ENCODE peak calls at places on chromosomes 11 and 22, in six cellular contexts. M is activated naive CD4-positive, alpha-beta T cell; T is brain microvascular endothelial cell; I is HCEC 1CT; Q is AG04450; Z is CD14-positive monocyte. D is an unnamed sample.

GRCh38 chr22:22702159-22702873 is 57.9 kb downstream of the GGTLC2 start:
- DNase-seq in T (no peak), Q (no peak), M (no peak), I (peak; percentile 2), Z (no peak), D (no peak)

GRCh38 chr11:134656861-134657540 is 245.0 kb upstream of the B3GAT1 start:
- DNase-seq in Q (no peak), Z (peak; percentile 30), M (peak; percentile 46), T (no peak), I (no peak), D (no peak)

GRCh38 chr11:11931461-11932055 is 76.9 kb downstream of the DKK3 start:
- DNase-seq in T (peak; percentile 56), Z (no peak), M (no peak), Q (peak; percentile 18), I (peak; percentile 80), D (peak; percentile 39)

GRCh38 chr11:115452245-115452644 is 52.0 kb downstream of the CADM1 start:
- DNase-seq in Z (no peak), I (no peak), Q (no peak), T (no peak), M (no peak), D (no peak)

GRCh38 chr22:30584441-30584840 is 7.3 kb downstream of the PES1 start:
- DNase-seq in Q (no peak), T (no peak), Z (peak; percentile 44), M (no peak), I (no peak), D (no peak)

GRCh38 chr11:60786811-60787567 is 1.9 kb downstream of the MS4A10 start:
- DNase-seq in M (no peak), Q (peak; percentile 38), Z (peak; percentile 26), T (peak; percentile 82), I (peak; percentile 78), D (no peak)

GRCh38 chr11:34185926-34186841 is 80.8 kb downstream of the NAT10 start:
- DNase-seq in Z (no peak), M (no peak), I (no peak), Q (no peak), T (no peak), D (no peak)

GRCh38 chr11:91104237-91104636 is 881.4 kb upstream of the CHORDC1 start:
- DNase-seq in T (peak; percentile 52), M (no peak), Z (no peak), Q (peak; percentile 29), I (peak; percentile 73), D (no peak)

GRCh38 chr22:45617948-45618347 is 53.7 kb upstream of the ATXN10 start:
- DNase-seq in I (no peak), Z (no peak), Q (no peak), T (no peak), M (no peak), D (no peak)

GRCh38 chr11:132686827-132687370 is 845.4 kb downstream of the OPCML start:
- DNase-seq in Z (no peak), M (no peak), T (peak; percentile 34), Q (no peak), I (no peak), D (no peak)

GRCh38 chr11:114059278-114059983 is at the start of gene ZBTB16:
- DNase-seq in Z (peak; percentile 80), M (peak; percentile 52), Q (no peak), T (no peak), I (peak; percentile 78), D (no peak)

GRCh38 chr11:12319734-12320387 is 57.5 kb upstream of the PARVA start:
- DNase-seq in I (no peak), Q (no peak), Z (no peak), M (no peak), T (no peak), D (peak; percentile 41)

GRCh38 chr22:35835998-35836691 is 118.5 kb downstream of the APOL5 start:
- DNase-seq in I (peak; percentile 83), Q (peak; percentile 52), M (no peak), T (peak; percentile 78), Z (no peak), D (peak; percentile 83)

GRCh38 chr11:35951659-35952058 is 7.8 kb downstream of the LDLRAD3 start:
- DNase-seq in I (no peak), Z (no peak), T (no peak), M (no peak), Q (no peak), D (no peak)

GRCh38 chr11:118095967-118096367 is 9.2 kb upstream of the SMIM35 start:
- DNase-seq in Z (no peak), I (no peak), T (no peak), M (no peak), Q (no peak), D (no peak)

GRCh38 chr22:49734882-49735281 is 92.8 kb downstream of the BRD1 start:
- DNase-seq in M (no peak), T (no peak), Q (no peak), Z (no peak), I (no peak), D (no peak)

GRCh38 chr11:95520765-95521542 is 268.6 kb downstream of the FAM76B start:
- DNase-seq in Z (no peak), Q (no peak), I (peak; percentile 40), T (no peak), M (no peak), D (no peak)

GRCh38 chr11:11987503-11988022 is 20.9 kb downstream of the DKK3 start:
- DNase-seq in I (peak; percentile 80), Q (no peak), Z (no peak), M (no peak), T (peak; percentile 56), D (no peak)

GRCh38 chr22:47943729-47944700 is 1181.6 kb downstream of the TBC1D22A start:
- DNase-seq in T (no peak), I (no peak), M (no peak), Z (no peak), Q (no peak), D (no peak)

GRCh38 chr11:76835928-76836612 is 24.6 kb upstream of the ACER3 start:
- DNase-seq in Q (peak; percentile 51), I (peak; percentile 45), Z (no peak), M (no peak), T (no peak), D (peak; percentile 93)

GRCh38 chr11:2997406-2997805 is 5.3 kb upstream of the NAP1L4 start:
- DNase-seq in T (no peak), I (no peak), M (no peak), Z (no peak), Q (no peak), D (no peak)

GRCh38 chr11:121455115-121455514 is 2.3 kb upstream of the SORL1-AS1 start:
- DNase-seq in Q (no peak), T (no peak), Z (no peak), M (no peak), I (no peak), D (no peak)

GRCh38 chr11:132106336-132106982 is 736.0 kb downstream of the NTM start:
- DNase-seq in I (no peak), Q (no peak), Z (no peak), M (no peak), T (no peak), D (no peak)

GRCh38 chr11:92769125-92769524 is 200.3 kb upstream of the MTNR1B start:
- DNase-seq in M (no peak), I (no peak), T (no peak), Z (no peak), Q (no peak), D (no peak)

GRCh38 chr22:37431811-37432707 is 4.8 kb upstream of the ELFN2 start:
- DNase-seq in Z (peak; percentile 59), Q (peak; percentile 95), T (peak; percentile 97), M (no peak), I (peak; percentile 98), D (peak; percentile 70)

GRCh38 chr11:12529041-12529440 is 145.2 kb upstream of the TEAD1 start:
- DNase-seq in T (no peak), M (no peak), Q (no peak), Z (no peak), I (no peak), D (peak; percentile 57)

D was measured in AG09319.